ENCODE peak calls at places on chromosomes 2 and 18, in seven cellular contexts. One of them, this sample, is unnamed.

GRCh38 chr2:3242747-3243369 is 134.8 kb downstream of the EIPR1 start:
- DNase-seq in ovary: no peak
- DNase-seq in psoas muscle: no peak
- DNase-seq in activated CD8-positive, alpha-beta T cell treated with anti-CD3 and anti-CD28 coated beads for 36 hours: peak; percentile 59
- DNase-seq in lung: no peak
- DNase-seq in colonic mucosa: no peak
- DNase-seq in endothelial cell: no peak
- DNase-seq in this sample: no peak

GRCh38 chr2:128372621-128373341 is 54.1 kb upstream of the HS6ST1 start:
- DNase-seq in lung: no peak
- DNase-seq in activated CD8-positive, alpha-beta T cell treated with anti-CD3 and anti-CD28 coated beads for 36 hours: peak; percentile 61
- DNase-seq in colonic mucosa: no peak
- DNase-seq in endothelial cell: no peak
- DNase-seq in psoas muscle: no peak
- DNase-seq in ovary: no peak
- DNase-seq in this sample: no peak

GRCh38 chr2:74502720-74503505 is 3.5 kb upstream of the LBX2 start:
- DNase-seq in lung: peak; percentile 80
- DNase-seq in psoas muscle: peak; percentile 90
- DNase-seq in endothelial cell: peak; percentile 53
- DNase-seq in colonic mucosa: peak; percentile 90
- DNase-seq in activated CD8-positive, alpha-beta T cell treated with anti-CD3 and anti-CD28 coated beads for 36 hours: peak; percentile 73
- DNase-seq in ovary: peak; percentile 66
- DNase-seq in this sample: peak; percentile 82

GRCh38 chr2:71479261-71479660 is 25.9 kb downstream of the DYSF start:
- DNase-seq in ovary: no peak
- DNase-seq in endothelial cell: no peak
- DNase-seq in colonic mucosa: no peak
- DNase-seq in lung: no peak
- DNase-seq in psoas muscle: no peak
- DNase-seq in activated CD8-positive, alpha-beta T cell treated with anti-CD3 and anti-CD28 coated beads for 36 hours: no peak
- DNase-seq in this sample: no peak

GRCh38 chr2:218567797-218568189 is 358 bp downstream of the USP37 start:
- DNase-seq in colonic mucosa: no peak
- DNase-seq in endothelial cell: no peak
- DNase-seq in ovary: no peak
- DNase-seq in psoas muscle: no peak
- DNase-seq in lung: no peak
- DNase-seq in activated CD8-positive, alpha-beta T cell treated with anti-CD3 and anti-CD28 coated beads for 36 hours: peak; percentile 80
- DNase-seq in this sample: no peak

GRCh38 chr2:127810156-127810636 is 775 bp downstream of the WDR33 start:
- DNase-seq in activated CD8-positive, alpha-beta T cell treated with anti-CD3 and anti-CD28 coated beads for 36 hours: no peak
- DNase-seq in psoas muscle: no peak
- DNase-seq in endothelial cell: no peak
- DNase-seq in ovary: no peak
- DNase-seq in lung: no peak
- DNase-seq in colonic mucosa: peak; percentile 39
- DNase-seq in this sample: no peak

GRCh38 chr2:26644188-26644835 is 3.1 kb upstream of the CIB4 start:
- DNase-seq in endothelial cell: no peak
- DNase-seq in lung: no peak
- DNase-seq in activated CD8-positive, alpha-beta T cell treated with anti-CD3 and anti-CD28 coated beads for 36 hours: no peak
- DNase-seq in colonic mucosa: no peak
- DNase-seq in ovary: no peak
- DNase-seq in psoas muscle: no peak
- DNase-seq in this sample: no peak

GRCh38 chr2:145752091-145752806 is 1232.3 kb upstream of the ZEB2 start:
- DNase-seq in activated CD8-positive, alpha-beta T cell treated with anti-CD3 and anti-CD28 coated beads for 36 hours: no peak
- DNase-seq in endothelial cell: peak; percentile 11
- DNase-seq in lung: peak; percentile 68
- DNase-seq in ovary: no peak
- DNase-seq in colonic mucosa: no peak
- DNase-seq in psoas muscle: no peak
- DNase-seq in this sample: peak; percentile 31

GRCh38 chr18:9943311-9943710 is 29.5 kb downstream of the VAPA start:
- DNase-seq in activated CD8-positive, alpha-beta T cell treated with anti-CD3 and anti-CD28 coated beads for 36 hours: no peak
- DNase-seq in psoas muscle: no peak
- DNase-seq in endothelial cell: no peak
- DNase-seq in ovary: no peak
- DNase-seq in lung: no peak
- DNase-seq in colonic mucosa: no peak
- DNase-seq in this sample: no peak

GRCh38 chr2:73930386-73930785 is 3.7 kb downstream of the DGUOK start:
- DNase-seq in activated CD8-positive, alpha-beta T cell treated with anti-CD3 and anti-CD28 coated beads for 36 hours: no peak
- DNase-seq in psoas muscle: no peak
- DNase-seq in endothelial cell: no peak
- DNase-seq in ovary: no peak
- DNase-seq in colonic mucosa: no peak
- DNase-seq in lung: no peak
- DNase-seq in this sample: no peak

GRCh38 chr2:30026091-30027055 is 105.0 kb upstream of the ALK start:
- DNase-seq in ovary: peak; percentile 16
- DNase-seq in activated CD8-positive, alpha-beta T cell treated with anti-CD3 and anti-CD28 coated beads for 36 hours: peak; percentile 11
- DNase-seq in psoas muscle: peak; percentile 56
- DNase-seq in endothelial cell: peak; percentile 72
- DNase-seq in lung: no peak
- DNase-seq in colonic mucosa: no peak
- DNase-seq in this sample: peak; percentile 34

GRCh38 chr2:230878599-230878965 is 13.8 kb downstream of the ITM2C start:
- DNase-seq in ovary: no peak
- DNase-seq in lung: no peak
- DNase-seq in endothelial cell: no peak
- DNase-seq in colonic mucosa: no peak
- DNase-seq in psoas muscle: no peak
- DNase-seq in activated CD8-positive, alpha-beta T cell treated with anti-CD3 and anti-CD28 coated beads for 36 hours: no peak
- DNase-seq in this sample: no peak

GRCh38 chr18:13684546-13684945 is 41.8 kb downstream of the FAM210A start:
- DNase-seq in colonic mucosa: no peak
- DNase-seq in activated CD8-positive, alpha-beta T cell treated with anti-CD3 and anti-CD28 coated beads for 36 hours: no peak
- DNase-seq in ovary: no peak
- DNase-seq in lung: no peak
- DNase-seq in psoas muscle: no peak
- DNase-seq in endothelial cell: no peak
- DNase-seq in this sample: no peak
- TF ChIP-seq CTCF in colonic mucosa: no peak
- TF ChIP-seq CTCF in activated CD8-positive, alpha-beta T cell treated with anti-CD3 and anti-CD28 coated beads for 36 hours: no peak
- TF ChIP-seq CTCF in ovary: no peak
- TF ChIP-seq CTCF in lung: no peak
- TF ChIP-seq CTCF in psoas muscle: no peak
- TF ChIP-seq CTCF in endothelial cell: no peak
- TF ChIP-seq CTCF in this sample: no peak

DNA sequence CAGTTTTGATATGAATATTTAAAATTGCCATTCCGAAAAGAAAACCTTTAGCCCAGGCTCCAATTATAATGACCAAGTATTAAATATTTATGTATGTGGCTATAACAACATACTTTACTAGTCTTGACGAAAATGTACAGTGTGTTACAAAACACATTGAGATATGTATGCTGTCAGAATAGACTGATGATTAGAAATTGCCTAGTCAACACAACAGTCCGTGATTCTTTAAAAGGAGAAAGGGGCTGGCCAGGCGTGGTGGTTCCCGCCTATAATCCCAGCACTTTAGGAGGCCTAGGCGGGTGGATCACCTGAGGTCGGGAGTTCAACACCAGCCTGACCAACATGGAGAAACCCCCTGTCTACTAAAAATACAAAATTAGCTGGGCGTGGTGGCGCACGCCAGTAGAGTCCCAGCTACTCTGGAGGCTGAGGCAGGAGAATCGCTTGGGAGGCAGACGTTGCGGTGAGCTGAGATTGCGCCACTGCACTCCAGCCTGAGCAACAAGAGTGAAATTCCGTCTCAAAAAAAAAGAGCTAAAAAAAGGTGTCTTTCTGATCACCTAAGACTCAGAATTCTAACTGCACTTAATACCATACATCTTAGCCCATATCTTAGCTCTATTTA is 1.8 kb downstream of the CHAC2 start:
- DNase-seq in activated CD8-positive, alpha-beta T cell treated with anti-CD3 and anti-CD28 coated beads for 36 hours: no peak
- DNase-seq in ovary: no peak
- DNase-seq in lung: no peak
- DNase-seq in colonic mucosa: no peak
- DNase-seq in endothelial cell: no peak
- DNase-seq in psoas muscle: no peak
- DNase-seq in this sample: no peak
- TF ChIP-seq CTCF in activated CD8-positive, alpha-beta T cell treated with anti-CD3 and anti-CD28 coated beads for 36 hours: no peak
- TF ChIP-seq CTCF in ovary: no peak
- TF ChIP-seq CTCF in lung: no peak
- TF ChIP-seq CTCF in colonic mucosa: no peak
- TF ChIP-seq CTCF in endothelial cell: no peak
- TF ChIP-seq CTCF in psoas muscle: no peak
- TF ChIP-seq CTCF in this sample: no peak

GRCh38 chr2:119431976-119432881 is 575 bp downstream of the TMEM37 start:
- DNase-seq in lung: peak; percentile 48
- DNase-seq in psoas muscle: no peak
- DNase-seq in endothelial cell: no peak
- DNase-seq in ovary: peak; percentile 46
- DNase-seq in activated CD8-positive, alpha-beta T cell treated with anti-CD3 and anti-CD28 coated beads for 36 hours: no peak
- DNase-seq in colonic mucosa: peak; percentile 31
- DNase-seq in this sample: no peak
- TF ChIP-seq CTCF in lung: no peak
- TF ChIP-seq CTCF in psoas muscle: no peak
- TF ChIP-seq CTCF in endothelial cell: no peak
- TF ChIP-seq CTCF in ovary: no peak
- TF ChIP-seq CTCF in activated CD8-positive, alpha-beta T cell treated with anti-CD3 and anti-CD28 coated beads for 36 hours: no peak
- TF ChIP-seq CTCF in colonic mucosa: no peak
- TF ChIP-seq CTCF in this sample: no peak

GRCh38 chr2:223959688-223960087 is 2.4 kb downstream of the MRPL44 start:
- DNase-seq in endothelial cell: no peak
- DNase-seq in psoas muscle: no peak
- DNase-seq in colonic mucosa: peak; percentile 33
- DNase-seq in lung: no peak
- DNase-seq in ovary: no peak
- DNase-seq in activated CD8-positive, alpha-beta T cell treated with anti-CD3 and anti-CD28 coated beads for 36 hours: no peak
- DNase-seq in this sample: no peak

GRCh38 chr2:223954401-223954800 is 2.9 kb upstream of the MRPL44 start:
- DNase-seq in lung: no peak
- DNase-seq in endothelial cell: no peak
- DNase-seq in ovary: no peak
- DNase-seq in activated CD8-positive, alpha-beta T cell treated with anti-CD3 and anti-CD28 coated beads for 36 hours: no peak
- DNase-seq in psoas muscle: no peak
- DNase-seq in colonic mucosa: no peak
- DNase-seq in this sample: no peak

GRCh38 chr2:223952280-223952968 is 4.8 kb upstream of the MRPL44 start:
- DNase-seq in endothelial cell: no peak
- DNase-seq in ovary: no peak
- DNase-seq in colonic mucosa: no peak
- DNase-seq in lung: no peak
- DNase-seq in psoas muscle: no peak
- DNase-seq in activated CD8-positive, alpha-beta T cell treated with anti-CD3 and anti-CD28 coated beads for 36 hours: no peak
- DNase-seq in this sample: peak; percentile 51

GRCh38 chr2:223956267-223956666 is 996 bp upstream of the MRPL44 start:
- DNase-seq in endothelial cell: no peak
- DNase-seq in activated CD8-positive, alpha-beta T cell treated with anti-CD3 and anti-CD28 coated beads for 36 hours: peak; percentile 25
- DNase-seq in colonic mucosa: no peak
- DNase-seq in psoas muscle: no peak
- DNase-seq in lung: no peak
- DNase-seq in ovary: no peak
- DNase-seq in this sample: no peak

DNA sequence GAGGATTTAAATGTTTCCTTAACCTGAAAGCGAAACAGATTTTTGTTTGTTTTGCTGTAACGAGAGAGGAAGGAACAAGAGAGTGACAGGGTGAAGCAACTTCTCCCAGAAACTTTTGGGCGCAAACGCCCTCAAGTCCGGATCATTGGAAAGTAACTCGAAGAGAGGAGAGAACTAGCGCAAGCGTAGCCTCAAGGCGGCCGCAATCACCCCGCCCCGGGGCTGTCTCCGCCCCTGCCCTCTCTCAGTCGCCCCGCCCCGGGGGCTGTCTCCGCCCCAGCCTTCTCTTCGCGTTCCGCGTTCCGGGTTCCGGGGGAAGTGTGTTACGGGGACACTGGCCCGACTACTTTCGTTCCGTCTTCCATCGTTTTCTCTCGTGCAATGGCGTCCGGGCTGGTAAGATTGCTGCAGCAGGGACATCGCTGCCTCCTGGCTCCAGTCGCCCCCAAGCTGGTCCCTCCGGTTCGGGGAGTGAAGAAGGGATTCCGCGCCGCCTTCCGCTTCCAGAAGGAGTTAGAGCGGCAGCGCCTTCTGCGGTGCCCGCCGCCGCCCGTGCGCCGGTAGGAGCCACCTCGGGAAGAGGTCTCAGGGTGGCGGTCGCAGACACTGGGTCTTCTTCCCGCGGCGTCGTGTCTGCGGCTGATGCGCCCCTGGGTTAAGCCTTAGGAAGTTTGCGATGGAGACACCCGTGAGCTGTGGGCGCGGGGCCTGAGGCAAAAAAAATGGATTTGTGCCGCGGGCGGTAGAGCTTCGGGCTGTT is at the start of gene MRPL44:
- DNase-seq in lung: peak; percentile 96
- DNase-seq in psoas muscle: peak; percentile 98
- DNase-seq in colonic mucosa: peak; percentile 98
- DNase-seq in activated CD8-positive, alpha-beta T cell treated with anti-CD3 and anti-CD28 coated beads for 36 hours: peak; percentile 97
- DNase-seq in ovary: peak; percentile 98
- DNase-seq in endothelial cell: peak; percentile 98
- DNase-seq in this sample: peak; percentile 91
- TF ChIP-seq CTCF in lung: no peak
- TF ChIP-seq CTCF in psoas muscle: no peak
- TF ChIP-seq CTCF in colonic mucosa: no peak
- TF ChIP-seq CTCF in activated CD8-positive, alpha-beta T cell treated with anti-CD3 and anti-CD28 coated beads for 36 hours: no peak
- TF ChIP-seq CTCF in ovary: no peak
- TF ChIP-seq CTCF in endothelial cell: no peak
- TF ChIP-seq CTCF in this sample: no peak

This sample was measured in GM20000.